ENCODE peak calls at places on chromosomes 13 and 19, in ten cellular contexts. Q is GDM1; N is MV-4-11; X is effector CD4-positive, alpha-beta T cell; A is nephron progenitor cell; D is glutamatergic neuron; H is head of caudate nucleus; I is lower lobe of right lung; Y is WTC11; V is NCI-H2107. U is an unnamed sample.

GRCh38 chr13:20231839-20232555 is at the start of gene GJB6:
- DNase-seq in D (peak; percentile 53), A (peak; percentile 67), I (no peak), N (no peak), X (no peak), V (no peak), Q (no peak), H (no peak), Y (peak; percentile 68), U (no peak)

GRCh38 chr13:80263745-80264513 is 77.0 kb downstream of the SPRY2 start:
- DNase-seq in Q (no peak), N (no peak), D (no peak), V (no peak), I (no peak), A (no peak), Y (no peak), H (no peak), X (no peak), U (no peak)

GRCh38 chr19:44539236-44539819 is 9.9 kb upstream of the CEACAM20 start:
- DNase-seq in H (no peak), Q (no peak), V (no peak), N (no peak), A (no peak), I (no peak), Y (no peak), X (no peak), D (no peak), U (no peak)

GRCh38 chr19:3555653-3556422 is 1.5 kb downstream of the MFSD12 start:
- DNase-seq in A (no peak), X (no peak), Q (no peak), V (no peak), N (no peak), D (no peak), Y (no peak), H (no peak), I (peak; percentile 40), U (no peak)

GRCh38 chr19:28864577-28865042 is 348.3 kb downstream of the UQCRFS1 start:
- DNase-seq in V (no peak), Q (no peak), X (no peak), N (no peak), Y (no peak), I (no peak), H (no peak), D (no peak), A (no peak), U (no peak)

GRCh38 chr13:36282818-36283432 is 14.7 kb downstream of the CCDC169 start:
- DNase-seq in X (no peak), Q (no peak), I (no peak), D (no peak), A (no peak), V (no peak), N (no peak), Y (no peak), H (no peak), U (no peak)

GRCh38 chr19:49468746-49469447 is 5.1 kb upstream of the FLT3LG start:
- DNase-seq in X (peak; percentile 85), V (no peak), N (peak; percentile 80), A (peak; percentile 64), H (no peak), Q (peak; percentile 79), Y (peak; percentile 85), I (no peak), D (peak; percentile 80), U (peak; percentile 94)

GRCh38 chr19:6608950-6609349 is 18.0 kb upstream of the CD70 start:
- DNase-seq in Q (no peak), V (no peak), D (no peak), X (no peak), N (no peak), I (no peak), Y (no peak), H (no peak), A (no peak), U (no peak)

GRCh38 chr13:27353166-27353583 is 71.2 kb upstream of the GTF3A start:
- DNase-seq in N (peak; percentile 82), H (peak; percentile 41), Q (no peak), Y (no peak), I (no peak), A (no peak), X (no peak), D (no peak), V (no peak), U (no peak)

GRCh38 chr19:50344661-50345318 is 15.6 kb upstream of the KCNC3 start:
- DNase-seq in Y (no peak), X (no peak), A (no peak), H (no peak), N (peak; percentile 95), D (no peak), I (peak; percentile 33), Q (no peak), V (no peak), U (no peak)

GRCh38 chr19:47882890-47883289 is 3.2 kb downstream of the SULT2A1 start:
- DNase-seq in Y (no peak), N (no peak), A (no peak), Q (no peak), D (no peak), I (peak; percentile 13), V (no peak), X (no peak), H (no peak), U (no peak)

GRCh38 chr13:80010286-80010831 is 330.6 kb downstream of the SPRY2 start:
- DNase-seq in X (no peak), Q (no peak), Y (no peak), I (no peak), A (no peak), V (no peak), H (peak; percentile 85), D (no peak), N (no peak), U (no peak)

GRCh38 chr19:10543420-10544241 is at the start of gene ATG4D:
- DNase-seq in Y (peak; percentile 92), A (peak; percentile 91), Q (peak; percentile 61), D (peak; percentile 89), V (peak; percentile 80), I (peak; percentile 92), N (peak; percentile 61), H (peak; percentile 91), X (peak; percentile 76), U (peak; percentile 78)

GRCh38 chr19:35437152-35437951 is 10.7 kb upstream of the FFAR2 start:
- DNase-seq in Q (no peak), X (no peak), D (no peak), N (no peak), A (no peak), V (no peak), I (no peak), H (no peak), Y (no peak), U (no peak)